ENCODE peak calls at places on chromosomes 12 and 14, in ten cellular contexts. J is stimulated activated CD8-positive, alpha-beta memory T cell treated with anti-CD3 and anti-CD28 coated beads, Interleukin-12 subunit alpha, Interleukin-12 subunit beta, amount 100 ng/mL, for 1 hour; E is NCI-H1092; V is nephron progenitor cell; F is activated CD8-positive, alpha-beta T cell treated with anti-CD3 and anti-CD28 coated beads, Interleukin-2, amount 10 ng/mL, durations not matched to agents 7 days and 5 days; R is epithelial cell of esophagus; U is stimulated activated naive CD8-positive, alpha-beta T cell treated with anti-CD3 and anti-CD28 coated beads, Interleukin-15, Interleukin-2, amounts not matched to agents 100 U/mL and 50 U/mL, for 24 hours; W is fibroblast of mammary gland; Q is astrocyte of the hippocampus; D is AG04449. C is an unnamed sample.

GRCh38 chr12:109102491-109102890 is 5.1 kb downstream of the UNG start:
- DNase-seq in U (no peak), E (no peak), R (no peak), Q (no peak), W (no peak), D (no peak), J (no peak), F (no peak), V (no peak), C (no peak)

GRCh38 chr12:55818140-55818728 is 393 bp downstream of the ORMDL2 start:
- DNase-seq in Q (no peak), R (no peak), W (no peak), U (no peak), D (no peak), J (no peak), V (no peak), F (no peak), E (no peak), C (no peak)

GRCh38 chr14:86153480-86153879 is 623.5 kb downstream of the FLRT2 start:
- DNase-seq in J (no peak), Q (no peak), F (no peak), R (no peak), W (no peak), E (no peak), V (no peak), U (no peak), D (no peak), C (no peak)

GRCh38 chr12:121300083-121300819 is 3.7 kb upstream of the CAMKK2 start:
- DNase-seq in J (no peak), W (no peak), R (no peak), E (no peak), V (no peak), F (no peak), U (no peak), Q (no peak), D (no peak), C (no peak)

GRCh38 chr12:94073441-94074051 is 74.8 kb upstream of the PLXNC1 start:
- DNase-seq in R (no peak), F (no peak), D (no peak), Q (no peak), V (no peak), W (peak; percentile 77), U (no peak), J (no peak), E (no peak), C (no peak)

GRCh38 chr14:24130717-24131548 is 474 bp downstream of the FITM1 start:
- DNase-seq in Q (no peak), R (no peak), D (no peak), V (no peak), E (no peak), J (no peak), F (no peak), W (no peak), U (no peak), C (no peak)

GRCh38 chr12:106769078-106769477 is 5.4 kb upstream of the RIC8B start:
- DNase-seq in E (no peak), D (peak; percentile 26), F (no peak), V (no peak), R (no peak), U (no peak), Q (peak; percentile 95), W (peak; percentile 70), J (no peak), C (no peak)

GRCh38 chr12:44780221-44780770 is 95.8 kb downstream of the NELL2 start:
- DNase-seq in J (no peak), R (no peak), F (no peak), V (no peak), D (no peak), Q (no peak), W (no peak), E (no peak), U (no peak), C (no peak)

GRCh38 chr12:108772247-108772646 is 40.9 kb upstream of the CORO1C start:
- DNase-seq in W (no peak), Q (no peak), V (no peak), E (no peak), F (no peak), U (no peak), J (no peak), R (no peak), D (no peak), C (no peak)

GRCh38 chr12:124774054-124774461 is 89.6 kb downstream of the SCARB1 start:
- DNase-seq in F (peak; percentile 41), J (no peak), V (no peak), W (peak; percentile 77), U (peak; percentile 35), Q (no peak), D (no peak), E (no peak), R (no peak), C (no peak)

GRCh38 chr14:75979071-75979571 is 2.7 kb downstream of the TGFB3 start:
- DNase-seq in Q (peak; percentile 73), F (no peak), V (peak; percentile 53), U (peak; percentile 46), E (no peak), J (no peak), W (peak; percentile 57), R (peak; percentile 31), D (no peak), C (peak; percentile 56)

GRCh38 chr14:24298892-24299254 is 707 bp downstream of the DHRS1 start:
- DNase-seq in D (peak; percentile 31), V (no peak), J (no peak), E (no peak), W (peak; percentile 76), Q (peak; percentile 75), U (no peak), F (peak; percentile 36), R (peak; percentile 95), C (no peak)

GRCh38 chr14:26719514-26719913 is 121.7 kb upstream of the NOVA1 start:
- DNase-seq in Q (peak; percentile 63), V (no peak), F (no peak), D (no peak), U (no peak), J (no peak), E (no peak), R (peak; percentile 82), W (peak; percentile 80), C (no peak)

GRCh38 chr14:99633913-99634312 is 11.0 kb upstream of the HHIPL1 start:
- DNase-seq in E (no peak), J (no peak), F (no peak), Q (no peak), D (no peak), W (no peak), U (no peak), R (no peak), V (no peak), C (no peak)

GRCh38 chr14:79407572-79407971 is 803.7 kb downstream of the DIO2 start:
- DNase-seq in U (no peak), J (no peak), V (no peak), F (no peak), D (no peak), Q (no peak), W (no peak), R (no peak), E (no peak), C (no peak)

GRCh38 chr12:90970911-90971310 is 15.9 kb upstream of the CCER1 start:
- DNase-seq in E (no peak), R (no peak), V (no peak), U (no peak), F (no peak), Q (no peak), D (no peak), W (no peak), J (no peak), C (no peak)

GRCh38 chr14:73055251-73055650 is 3.1 kb upstream of the RBM25 start:
- DNase-seq in J (no peak), D (no peak), V (no peak), W (no peak), Q (no peak), R (no peak), F (no peak), U (no peak), E (no peak), C (no peak)

GRCh38 chr14:50488521-50488920 is 43.8 kb downstream of the MAP4K5 start:
- DNase-seq in U (no peak), E (no peak), Q (no peak), D (no peak), F (no peak), J (no peak), R (no peak), W (no peak), V (no peak), C (no peak)

GRCh38 chr12:51269174-51270066 is 795 bp downstream of the SMAGP start:
- DNase-seq in R (peak; percentile 65), W (peak; percentile 36), Q (peak; percentile 77), E (peak; percentile 26), D (no peak), U (peak; percentile 70), J (peak; percentile 35), F (peak; percentile 58), V (peak; percentile 59), C (peak; percentile 21)

GRCh38 chr12:52949413-52950331 is 754 bp downstream of the KRT18 start:
- DNase-seq in D (no peak), Q (peak; percentile 88), F (no peak), R (peak; percentile 94), U (no peak), E (no peak), V (peak; percentile 23), J (no peak), W (peak; percentile 68), C (peak; percentile 26)

GRCh38 chr14:56304456-56304855 is 186.2 kb downstream of the PELI2 start:
- DNase-seq in V (no peak), J (no peak), R (no peak), E (no peak), W (no peak), D (no peak), U (no peak), Q (peak; percentile 85), F (no peak), C (no peak)

GRCh38 chr14:56185991-56186390 is 67.8 kb downstream of the PELI2 start:
- DNase-seq in F (no peak), W (no peak), E (peak; percentile 16), V (no peak), Q (no peak), R (no peak), D (no peak), U (no peak), J (no peak), C (no peak)

GRCh38 chr14:88505621-88506020 is 49.2 kb downstream of the PTPN21 start:
- DNase-seq in W (no peak), V (no peak), D (no peak), J (no peak), Q (no peak), F (no peak), R (no peak), E (no peak), U (no peak), C (no peak)

GRCh38 chr14:85824526-85824925 is 294.6 kb downstream of the FLRT2 start:
- DNase-seq in F (no peak), R (no peak), J (no peak), E (peak; percentile 59), U (no peak), Q (no peak), V (no peak), D (no peak), W (no peak), C (no peak)

GRCh38 chr12:96445743-96446655 is 43.4 kb upstream of the CFAP54 start:
- DNase-seq in D (peak; percentile 71), V (no peak), F (peak; percentile 85), W (peak; percentile 90), R (peak; percentile 96), J (peak; percentile 50), U (peak; percentile 32), E (no peak), Q (peak; percentile 62), C (peak; percentile 36)